ENCODE peak calls at places on chromosomes 7 and 10, in ten cellular contexts. One of them, this sample, is unnamed.

GRCh38 chr7:35818513-35818912 is 17.7 kb downstream of the SEPTIN7 start:
- DNase-seq in suprapubic skin: no peak
- DNase-seq in tibial nerve: no peak
- DNase-seq in SK-N-SH: no peak
- DNase-seq in transverse colon: no peak
- DNase-seq in stomach: no peak
- DNase-seq in GM12878: no peak
- DNase-seq in sigmoid colon: no peak
- DNase-seq in A549: no peak
- DNase-seq in upper lobe of left lung: no peak
- DNase-seq in this sample: no peak

GRCh38 chr7:158270856-158271413 is 316.7 kb downstream of the PTPRN2 start:
- DNase-seq in suprapubic skin: peak
- DNase-seq in tibial nerve: no peak
- DNase-seq in SK-N-SH: no peak
- DNase-seq in transverse colon: no peak
- DNase-seq in stomach: no peak
- DNase-seq in GM12878: no peak
- DNase-seq in sigmoid colon: peak
- DNase-seq in A549: no peak
- DNase-seq in upper lobe of left lung: no peak
- DNase-seq in this sample: no peak

GRCh38 chr10:73439605-73440298 is 6.4 kb upstream of the MSS51 start:
- DNase-seq in suprapubic skin: no peak
- DNase-seq in tibial nerve: no peak
- DNase-seq in SK-N-SH: no peak
- DNase-seq in transverse colon: no peak
- DNase-seq in stomach: no peak
- DNase-seq in GM12878: no peak
- DNase-seq in sigmoid colon: no peak
- DNase-seq in A549: no peak
- DNase-seq in upper lobe of left lung: no peak
- DNase-seq in this sample: no peak

GRCh38 chr7:45143616-45144015 is 14.0 kb upstream of the RAMP3 start:
- DNase-seq in suprapubic skin: no peak
- DNase-seq in tibial nerve: no peak
- DNase-seq in SK-N-SH: no peak
- DNase-seq in transverse colon: no peak
- DNase-seq in stomach: no peak
- DNase-seq in GM12878: no peak
- DNase-seq in sigmoid colon: no peak
- DNase-seq in A549: peak
- DNase-seq in upper lobe of left lung: no peak
- DNase-seq in this sample: no peak

GRCh38 chr10:79266543-79267312 is 80.5 kb upstream of the PPIF start:
- DNase-seq in suprapubic skin: no peak
- DNase-seq in tibial nerve: no peak
- DNase-seq in SK-N-SH: no peak
- DNase-seq in transverse colon: peak
- DNase-seq in stomach: peak
- DNase-seq in GM12878: peak
- DNase-seq in sigmoid colon: peak
- DNase-seq in A549: no peak
- DNase-seq in upper lobe of left lung: peak
- DNase-seq in this sample: no peak

GRCh38 chr7:123522061-123522460 is 12.3 kb downstream of the IQUB start:
- DNase-seq in suprapubic skin: no peak
- DNase-seq in tibial nerve: no peak
- DNase-seq in SK-N-SH: no peak
- DNase-seq in transverse colon: no peak
- DNase-seq in stomach: no peak
- DNase-seq in GM12878: no peak
- DNase-seq in sigmoid colon: no peak
- DNase-seq in A549: no peak
- DNase-seq in upper lobe of left lung: no peak
- DNase-seq in this sample: no peak

GRCh38 chr7:78924581-78924980 is 528.9 kb downstream of the MAGI2 start:
- DNase-seq in suprapubic skin: no peak
- DNase-seq in tibial nerve: no peak
- DNase-seq in SK-N-SH: no peak
- DNase-seq in transverse colon: no peak
- DNase-seq in stomach: no peak
- DNase-seq in GM12878: no peak
- DNase-seq in sigmoid colon: no peak
- DNase-seq in A549: peak
- DNase-seq in upper lobe of left lung: no peak
- DNase-seq in this sample: no peak

GRCh38 chr7:143375298-143376034 is 5.7 kb upstream of the ZYX start:
- DNase-seq in suprapubic skin: no peak
- DNase-seq in tibial nerve: no peak
- DNase-seq in SK-N-SH: no peak
- DNase-seq in transverse colon: no peak
- DNase-seq in stomach: no peak
- DNase-seq in GM12878: no peak
- DNase-seq in sigmoid colon: no peak
- DNase-seq in A549: no peak
- DNase-seq in upper lobe of left lung: no peak
- DNase-seq in this sample: no peak

GRCh38 chr10:8048281-8049008 is 6.0 kb upstream of the GATA3 start:
- DNase-seq in suprapubic skin: no peak
- DNase-seq in tibial nerve: no peak
- DNase-seq in SK-N-SH: peak
- DNase-seq in transverse colon: no peak
- DNase-seq in stomach: no peak
- DNase-seq in GM12878: no peak
- DNase-seq in sigmoid colon: no peak
- DNase-seq in A549: no peak
- DNase-seq in upper lobe of left lung: peak
- DNase-seq in this sample: no peak

GRCh38 chr10:20890491-20891337 is 6.4 kb downstream of the NEBL start:
- DNase-seq in suprapubic skin: no peak
- DNase-seq in tibial nerve: no peak
- DNase-seq in SK-N-SH: no peak
- DNase-seq in transverse colon: no peak
- DNase-seq in stomach: no peak
- DNase-seq in GM12878: no peak
- DNase-seq in sigmoid colon: no peak
- DNase-seq in A549: no peak
- DNase-seq in upper lobe of left lung: no peak
- DNase-seq in this sample: no peak

GRCh38 chr7:155233703-155234492 is 63.8 kb upstream of the INSIG1 start:
- DNase-seq in suprapubic skin: no peak
- DNase-seq in tibial nerve: no peak
- DNase-seq in SK-N-SH: peak
- DNase-seq in transverse colon: no peak
- DNase-seq in stomach: peak
- DNase-seq in GM12878: no peak
- DNase-seq in sigmoid colon: no peak
- DNase-seq in A549: peak
- DNase-seq in upper lobe of left lung: peak
- DNase-seq in this sample: no peak

GRCh38 chr7:102845351-102845750 is 67.4 kb upstream of the LRRC17 start:
- DNase-seq in suprapubic skin: no peak
- DNase-seq in tibial nerve: no peak
- DNase-seq in SK-N-SH: no peak
- DNase-seq in transverse colon: no peak
- DNase-seq in stomach: no peak
- DNase-seq in GM12878: no peak
- DNase-seq in sigmoid colon: no peak
- DNase-seq in A549: no peak
- DNase-seq in upper lobe of left lung: no peak
- DNase-seq in this sample: no peak

GRCh38 chr10:76308946-76309529 is 877.6 kb downstream of the LRMDA start:
- DNase-seq in suprapubic skin: no peak
- DNase-seq in tibial nerve: no peak
- DNase-seq in SK-N-SH: no peak
- DNase-seq in transverse colon: no peak
- DNase-seq in stomach: no peak
- DNase-seq in GM12878: no peak
- DNase-seq in sigmoid colon: no peak
- DNase-seq in A549: no peak
- DNase-seq in upper lobe of left lung: no peak
- DNase-seq in this sample: no peak

GRCh38 chr10:84308481-84309304 is 19.7 kb upstream of the CCSER2 start:
- DNase-seq in suprapubic skin: no peak
- DNase-seq in tibial nerve: no peak
- DNase-seq in SK-N-SH: peak
- DNase-seq in transverse colon: peak
- DNase-seq in stomach: peak
- DNase-seq in GM12878: peak
- DNase-seq in sigmoid colon: no peak
- DNase-seq in A549: no peak
- DNase-seq in upper lobe of left lung: no peak
- DNase-seq in this sample: no peak

GRCh38 chr7:101927389-101928306 is 110.2 kb downstream of the CUX1 start:
- DNase-seq in suprapubic skin: no peak
- DNase-seq in tibial nerve: no peak
- DNase-seq in SK-N-SH: no peak
- DNase-seq in transverse colon: no peak
- DNase-seq in stomach: no peak
- DNase-seq in GM12878: no peak
- DNase-seq in sigmoid colon: peak
- DNase-seq in A549: no peak
- DNase-seq in upper lobe of left lung: peak
- DNase-seq in this sample: peak

GRCh38 chr10:17607603-17608332 is 9.4 kb downstream of the HACD1 start:
- DNase-seq in suprapubic skin: no peak
- DNase-seq in tibial nerve: no peak
- DNase-seq in SK-N-SH: peak
- DNase-seq in transverse colon: no peak
- DNase-seq in stomach: no peak
- DNase-seq in GM12878: no peak
- DNase-seq in sigmoid colon: no peak
- DNase-seq in A549: peak
- DNase-seq in upper lobe of left lung: no peak
- DNase-seq in this sample: no peak

GRCh38 chr10:70320751-70321150 is 36.9 kb upstream of the NPFFR1 start:
- DNase-seq in suprapubic skin: no peak
- DNase-seq in tibial nerve: no peak
- DNase-seq in SK-N-SH: no peak
- DNase-seq in transverse colon: no peak
- DNase-seq in stomach: no peak
- DNase-seq in GM12878: no peak
- DNase-seq in sigmoid colon: no peak
- DNase-seq in A549: no peak
- DNase-seq in upper lobe of left lung: no peak
- DNase-seq in this sample: no peak

GRCh38 chr7:81111358-81111757 is 192.5 kb upstream of the SEMA3C start:
- DNase-seq in suprapubic skin: no peak
- DNase-seq in tibial nerve: no peak
- DNase-seq in SK-N-SH: peak
- DNase-seq in transverse colon: no peak
- DNase-seq in stomach: no peak
- DNase-seq in GM12878: no peak
- DNase-seq in sigmoid colon: no peak
- DNase-seq in A549: peak
- DNase-seq in upper lobe of left lung: no peak
- DNase-seq in this sample: no peak
- TF ChIP-seq EP300 in suprapubic skin: no peak
- TF ChIP-seq EP300 in tibial nerve: no peak
- TF ChIP-seq EP300 in SK-N-SH: no peak
- TF ChIP-seq EP300 in transverse colon: no peak
- TF ChIP-seq EP300 in stomach: no peak
- TF ChIP-seq EP300 in GM12878: no peak
- TF ChIP-seq EP300 in sigmoid colon: no peak
- TF ChIP-seq EP300 in A549: no peak
- TF ChIP-seq EP300 in upper lobe of left lung: no peak
- TF ChIP-seq EP300 in this sample: no peak

GRCh38 chr10:1243486-1244182 is 187.4 kb downstream of the WDR37 start:
- DNase-seq in suprapubic skin: no peak
- DNase-seq in tibial nerve: no peak
- DNase-seq in SK-N-SH: peak
- DNase-seq in transverse colon: no peak
- DNase-seq in stomach: no peak
- DNase-seq in GM12878: no peak
- DNase-seq in sigmoid colon: no peak
- DNase-seq in A549: no peak
- DNase-seq in upper lobe of left lung: peak
- DNase-seq in this sample: no peak
- TF ChIP-seq EP300 in suprapubic skin: no peak
- TF ChIP-seq EP300 in tibial nerve: no peak
- TF ChIP-seq EP300 in SK-N-SH: no peak
- TF ChIP-seq EP300 in transverse colon: no peak
- TF ChIP-seq EP300 in stomach: no peak
- TF ChIP-seq EP300 in GM12878: no peak
- TF ChIP-seq EP300 in sigmoid colon: no peak
- TF ChIP-seq EP300 in A549: no peak
- TF ChIP-seq EP300 in upper lobe of left lung: no peak
- TF ChIP-seq EP300 in this sample: no peak

DNA sequence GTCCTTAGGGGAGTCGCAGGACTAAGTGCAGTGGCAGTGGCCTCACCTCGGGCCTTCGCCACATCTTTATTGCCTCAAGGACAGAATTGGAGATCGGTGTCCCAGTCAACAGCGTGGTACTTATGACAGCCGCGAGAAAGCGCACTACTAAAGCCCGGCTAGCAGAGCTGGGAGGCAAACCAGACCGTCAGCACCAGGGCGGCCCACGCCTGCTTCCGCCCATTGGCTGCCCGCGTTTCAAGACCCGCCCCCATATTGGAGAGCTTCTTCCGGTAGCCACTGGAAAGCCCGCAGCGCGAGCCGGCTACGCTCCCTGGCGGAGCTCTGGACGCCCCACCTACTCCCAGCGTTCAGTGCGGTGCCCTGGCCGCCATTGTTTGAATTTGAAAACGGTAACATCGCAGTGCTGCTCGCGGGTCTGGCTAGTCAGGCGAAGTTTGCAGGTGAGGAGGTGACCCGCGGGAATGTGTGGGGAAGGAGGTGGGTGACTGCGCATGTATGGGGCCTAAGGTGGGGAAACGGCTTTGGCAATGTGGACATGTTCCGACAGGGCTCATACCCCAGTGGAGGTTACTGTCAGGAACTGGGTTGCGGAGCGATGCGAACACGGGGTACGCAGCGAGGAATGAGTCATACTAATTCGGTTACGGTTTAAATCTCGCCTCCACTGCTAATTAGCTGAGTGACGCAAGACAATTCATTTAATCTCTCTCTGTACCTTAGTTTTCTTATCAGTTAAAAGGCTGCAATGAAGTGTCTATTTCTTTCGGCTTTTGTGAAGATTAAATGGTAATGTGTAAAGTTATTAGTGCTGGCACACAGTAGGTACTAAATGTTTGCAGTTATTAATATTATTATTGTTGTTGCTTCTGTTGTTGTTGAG is at the start of gene KIF20B:
- DNase-seq in suprapubic skin: peak
- DNase-seq in tibial nerve: peak
- DNase-seq in SK-N-SH: peak
- DNase-seq in transverse colon: peak
- DNase-seq in stomach: peak
- DNase-seq in GM12878: peak
- DNase-seq in sigmoid colon: peak
- DNase-seq in A549: peak
- DNase-seq in upper lobe of left lung: peak
- DNase-seq in this sample: peak
- TF ChIP-seq EP300 in suprapubic skin: no peak
- TF ChIP-seq EP300 in tibial nerve: peak
- TF ChIP-seq EP300 in SK-N-SH: no peak
- TF ChIP-seq EP300 in transverse colon: no peak
- TF ChIP-seq EP300 in stomach: no peak
- TF ChIP-seq EP300 in GM12878: no peak
- TF ChIP-seq EP300 in sigmoid colon: no peak
- TF ChIP-seq EP300 in A549: no peak
- TF ChIP-seq EP300 in upper lobe of left lung: no peak
- TF ChIP-seq EP300 in this sample: no peak

GRCh38 chr10:110366641-110367040 is 61.9 kb upstream of the SMNDC1 start:
- DNase-seq in suprapubic skin: no peak
- DNase-seq in tibial nerve: no peak
- DNase-seq in SK-N-SH: no peak
- DNase-seq in transverse colon: no peak
- DNase-seq in stomach: no peak
- DNase-seq in GM12878: no peak
- DNase-seq in sigmoid colon: no peak
- DNase-seq in A549: no peak
- DNase-seq in upper lobe of left lung: no peak
- DNase-seq in this sample: no peak
- TF ChIP-seq EP300 in suprapubic skin: no peak
- TF ChIP-seq EP300 in tibial nerve: no peak
- TF ChIP-seq EP300 in SK-N-SH: no peak
- TF ChIP-seq EP300 in transverse colon: no peak
- TF ChIP-seq EP300 in stomach: no peak
- TF ChIP-seq EP300 in GM12878: no peak
- TF ChIP-seq EP300 in sigmoid colon: no peak
- TF ChIP-seq EP300 in A549: no peak
- TF ChIP-seq EP300 in upper lobe of left lung: no peak
- TF ChIP-seq EP300 in this sample: no peak

This sample was measured in ovary.